ENCODE peak calls at places on chromosomes 2 and 18, in five cellular contexts. One of them, this sample, is unnamed.
A peak's percentile ranks its signal among the peaks of the same experiment; 100 is the strongest.

GRCh38 chr2:215775106-215775505 is 238.2 kb downstream of the MREG start:
- DNase-seq in anterior cingulate cortex: no peak
- DNase-seq in T-cell: no peak
- DNase-seq in activated T-helper 1 cell treated with anti-CD3 and anti-CD28 coated beads, Interleukin-2, amount 50 U/mL, for 16 hours: no peak
- DNase-seq in T-helper 22 cell: no peak
- DNase-seq in this sample: no peak

GRCh38 chr18:52288403-52289004 is 51.5 kb upstream of the DCC start:
- DNase-seq in anterior cingulate cortex: no peak
- DNase-seq in T-cell: no peak
- DNase-seq in activated T-helper 1 cell treated with anti-CD3 and anti-CD28 coated beads, Interleukin-2, amount 50 U/mL, for 16 hours: no peak
- DNase-seq in T-helper 22 cell: no peak
- DNase-seq in this sample: no peak

GRCh38 chr2:117555965-117556364 is 258.5 kb upstream of the DDX18 start:
- DNase-seq in anterior cingulate cortex: no peak
- DNase-seq in T-cell: no peak
- DNase-seq in activated T-helper 1 cell treated with anti-CD3 and anti-CD28 coated beads, Interleukin-2, amount 50 U/mL, for 16 hours: no peak
- DNase-seq in T-helper 22 cell: no peak
- DNase-seq in this sample: no peak

GRCh38 chr2:79860233-79861058 is 347.6 kb downstream of the CTNNA2 start:
- DNase-seq in anterior cingulate cortex: no peak
- DNase-seq in T-cell: no peak
- DNase-seq in activated T-helper 1 cell treated with anti-CD3 and anti-CD28 coated beads, Interleukin-2, amount 50 U/mL, for 16 hours: no peak
- DNase-seq in T-helper 22 cell: no peak
- DNase-seq in this sample: no peak

GRCh38 chr2:41194235-41194634 is 742.3 kb upstream of the SLC8A1 start:
- DNase-seq in anterior cingulate cortex: no peak
- DNase-seq in T-cell: no peak
- DNase-seq in activated T-helper 1 cell treated with anti-CD3 and anti-CD28 coated beads, Interleukin-2, amount 50 U/mL, for 16 hours: no peak
- DNase-seq in T-helper 22 cell: no peak
- DNase-seq in this sample: no peak

GRCh38 chr2:120499784-120500495 is 154.0 kb downstream of the INHBB start:
- DNase-seq in anterior cingulate cortex: no peak
- DNase-seq in T-cell: no peak
- DNase-seq in activated T-helper 1 cell treated with anti-CD3 and anti-CD28 coated beads, Interleukin-2, amount 50 U/mL, for 16 hours: no peak
- DNase-seq in T-helper 22 cell: no peak
- DNase-seq in this sample: no peak

GRCh38 chr2:202786792-202787191 is 84.8 kb downstream of the ICA1L start:
- DNase-seq in anterior cingulate cortex: no peak
- DNase-seq in T-cell: no peak
- DNase-seq in activated T-helper 1 cell treated with anti-CD3 and anti-CD28 coated beads, Interleukin-2, amount 50 U/mL, for 16 hours: no peak
- DNase-seq in T-helper 22 cell: no peak
- DNase-seq in this sample: no peak

GRCh38 chr2:47767880-47768609 is 14.9 kb upstream of the MSH6 start:
- DNase-seq in anterior cingulate cortex: no peak
- DNase-seq in T-cell: peak; percentile 73
- DNase-seq in activated T-helper 1 cell treated with anti-CD3 and anti-CD28 coated beads, Interleukin-2, amount 50 U/mL, for 16 hours: peak; percentile 56
- DNase-seq in T-helper 22 cell: peak; percentile 24
- DNase-seq in this sample: peak; percentile 69

GRCh38 chr2:197779261-197779660 is 5.9 kb downstream of the BOLL start:
- DNase-seq in anterior cingulate cortex: no peak
- DNase-seq in T-cell: no peak
- DNase-seq in activated T-helper 1 cell treated with anti-CD3 and anti-CD28 coated beads, Interleukin-2, amount 50 U/mL, for 16 hours: no peak
- DNase-seq in T-helper 22 cell: no peak
- DNase-seq in this sample: no peak

This sample was measured in effector memory CD8-positive, alpha-beta T cell.